ENCODE peak calls at places on chromosomes 1 and 21, in nine cellular contexts. One of them, this sample, is unnamed.
A peak's percentile ranks its signal among the peaks of the same experiment; 100 is the strongest.

GRCh38 chr1:177424746-177425145 is 254.0 kb downstream of the BRINP2 start:
- DNase-seq in retina: no peak
- DNase-seq in NAMALWA: no peak
- DNase-seq in T-helper 1 cell: no peak
- DNase-seq in SJSA1: no peak
- DNase-seq in AG10803: no peak
- DNase-seq in NCI-H1436 treated with DMSO at 0.1 percent for 48 hours: no peak
- DNase-seq in RKO: no peak
- DNase-seq in ACHN: no peak
- DNase-seq in this sample: no peak

GRCh38 chr1:151823175-151823574 is 8.4 kb downstream of the RORC start:
- DNase-seq in retina: no peak
- DNase-seq in NAMALWA: no peak
- DNase-seq in T-helper 1 cell: no peak
- DNase-seq in SJSA1: no peak
- DNase-seq in AG10803: no peak
- DNase-seq in NCI-H1436 treated with DMSO at 0.1 percent for 48 hours: no peak
- DNase-seq in RKO: no peak
- DNase-seq in ACHN: no peak
- DNase-seq in this sample: no peak

GRCh38 chr1:15858069-15858670 is 10.7 kb downstream of the SPEN start:
- DNase-seq in retina: no peak
- DNase-seq in NAMALWA: no peak
- DNase-seq in T-helper 1 cell: no peak
- DNase-seq in SJSA1: no peak
- DNase-seq in AG10803: no peak
- DNase-seq in NCI-H1436 treated with DMSO at 0.1 percent for 48 hours: no peak
- DNase-seq in RKO: no peak
- DNase-seq in ACHN: no peak
- DNase-seq in this sample: no peak

GRCh38 chr1:66443793-66444192 is 90.2 kb upstream of the SGIP1 start:
- DNase-seq in retina: no peak
- DNase-seq in NAMALWA: no peak
- DNase-seq in T-helper 1 cell: peak; percentile 21
- DNase-seq in SJSA1: no peak
- DNase-seq in AG10803: no peak
- DNase-seq in NCI-H1436 treated with DMSO at 0.1 percent for 48 hours: no peak
- DNase-seq in RKO: no peak
- DNase-seq in ACHN: no peak
- DNase-seq in this sample: no peak

GRCh38 chr1:68301538-68301937 is 69.2 kb upstream of the WLS start:
- DNase-seq in retina: no peak
- DNase-seq in NAMALWA: no peak
- DNase-seq in T-helper 1 cell: no peak
- DNase-seq in SJSA1: no peak
- DNase-seq in AG10803: no peak
- DNase-seq in NCI-H1436 treated with DMSO at 0.1 percent for 48 hours: no peak
- DNase-seq in RKO: no peak
- DNase-seq in ACHN: no peak
- DNase-seq in this sample: no peak

GRCh38 chr1:185467125-185467524 is 150.1 kb upstream of the IVNS1ABP start:
- DNase-seq in retina: no peak
- DNase-seq in NAMALWA: no peak
- DNase-seq in T-helper 1 cell: no peak
- DNase-seq in SJSA1: no peak
- DNase-seq in AG10803: no peak
- DNase-seq in NCI-H1436 treated with DMSO at 0.1 percent for 48 hours: no peak
- DNase-seq in RKO: no peak
- DNase-seq in ACHN: no peak
- DNase-seq in this sample: no peak

GRCh38 chr1:232620356-232620841 is 9.5 kb downstream of the SIPA1L2 start:
- DNase-seq in retina: no peak
- DNase-seq in NAMALWA: peak; percentile 57
- DNase-seq in T-helper 1 cell: no peak
- DNase-seq in SJSA1: no peak
- DNase-seq in AG10803: peak; percentile 67
- DNase-seq in NCI-H1436 treated with DMSO at 0.1 percent for 48 hours: peak; percentile 99
- DNase-seq in RKO: no peak
- DNase-seq in ACHN: no peak
- DNase-seq in this sample: no peak

GRCh38 chr1:107198581-107198980 is 57.7 kb downstream of the NTNG1 start:
- DNase-seq in retina: no peak
- DNase-seq in NAMALWA: no peak
- DNase-seq in T-helper 1 cell: no peak
- DNase-seq in SJSA1: no peak
- DNase-seq in AG10803: peak; percentile 46
- DNase-seq in NCI-H1436 treated with DMSO at 0.1 percent for 48 hours: no peak
- DNase-seq in RKO: no peak
- DNase-seq in ACHN: no peak
- DNase-seq in this sample: no peak

GRCh38 chr1:20899154-20899972 is 112.3 kb upstream of the HP1BP3 start:
- DNase-seq in retina: no peak
- DNase-seq in NAMALWA: no peak
- DNase-seq in T-helper 1 cell: no peak
- DNase-seq in SJSA1: no peak
- DNase-seq in AG10803: no peak
- DNase-seq in NCI-H1436 treated with DMSO at 0.1 percent for 48 hours: no peak
- DNase-seq in RKO: no peak
- DNase-seq in ACHN: no peak
- DNase-seq in this sample: no peak

GRCh38 chr1:95852483-95853070 is 618.6 kb downstream of the RWDD3 start:
- DNase-seq in retina: no peak
- DNase-seq in NAMALWA: no peak
- DNase-seq in T-helper 1 cell: no peak
- DNase-seq in SJSA1: no peak
- DNase-seq in AG10803: no peak
- DNase-seq in NCI-H1436 treated with DMSO at 0.1 percent for 48 hours: no peak
- DNase-seq in RKO: no peak
- DNase-seq in ACHN: no peak
- DNase-seq in this sample: no peak

GRCh38 chr21:15820857-15821256 is 91.1 kb downstream of the USP25 start:
- DNase-seq in retina: no peak
- DNase-seq in NAMALWA: no peak
- DNase-seq in T-helper 1 cell: no peak
- DNase-seq in SJSA1: no peak
- DNase-seq in AG10803: peak; percentile 4
- DNase-seq in NCI-H1436 treated with DMSO at 0.1 percent for 48 hours: no peak
- DNase-seq in RKO: no peak
- DNase-seq in ACHN: no peak
- DNase-seq in this sample: no peak

GRCh38 chr1:205918955-205919746 is 24.1 kb downstream of the SLC26A9 start:
- DNase-seq in retina: peak; percentile 82
- DNase-seq in NAMALWA: peak; percentile 85
- DNase-seq in T-helper 1 cell: peak; percentile 63
- DNase-seq in SJSA1: peak; percentile 74
- DNase-seq in AG10803: peak; percentile 85
- DNase-seq in NCI-H1436 treated with DMSO at 0.1 percent for 48 hours: peak; percentile 76
- DNase-seq in RKO: peak; percentile 75
- DNase-seq in ACHN: peak; percentile 80
- DNase-seq in this sample: peak; percentile 92

GRCh38 chr1:208211901-208212843 is 32.0 kb downstream of the PLXNA2 start:
- DNase-seq in retina: no peak
- DNase-seq in NAMALWA: no peak
- DNase-seq in T-helper 1 cell: no peak
- DNase-seq in SJSA1: no peak
- DNase-seq in AG10803: peak; percentile 58
- DNase-seq in NCI-H1436 treated with DMSO at 0.1 percent for 48 hours: no peak
- DNase-seq in RKO: no peak
- DNase-seq in ACHN: no peak
- DNase-seq in this sample: no peak